ENCODE peak calls at places on chromosomes 2 and 18, in seven cellular contexts. F, K, Z, X, N, R and M are unnamed samples.
A peak's percentile ranks its signal among the peaks of the same experiment; 100 is the strongest.

GRCh38 chr2:84904717-84905174 is 710 bp upstream of the TMSB10 start:
- DNase-seq in R (peak; percentile 53), X (peak; percentile 13), N (no peak), F (no peak), K (no peak), Z (no peak), M (no peak)

GRCh38 chr2:239807568-239807967 is 217.6 kb downstream of the NDUFA10 start:
- DNase-seq in X (no peak), N (no peak), R (no peak), F (peak; percentile 31), Z (no peak), K (no peak), M (no peak)

GRCh38 chr18:13260114-13260926 is 41.8 kb downstream of the LDLRAD4 start:
- DNase-seq in R (no peak), X (no peak), N (no peak), F (no peak), K (no peak), Z (no peak), M (no peak)

GRCh38 chr2:64338910-64339500 is 115.0 kb upstream of the LGALSL start:
- DNase-seq in R (peak; percentile 50), N (no peak), Z (no peak), F (no peak), K (no peak), X (no peak), M (no peak)

GRCh38 chr2:6512584-6512983 is 353.1 kb downstream of the CMPK2 start:
- DNase-seq in N (no peak), F (no peak), K (no peak), Z (no peak), X (no peak), R (no peak), M (no peak)

GRCh38 chr2:239694487-239694886 is 293.7 kb upstream of the HDAC4 start:
- DNase-seq in F (peak; percentile 31), R (no peak), N (no peak), X (no peak), K (no peak), Z (no peak), M (no peak)

GRCh38 chr18:34158881-34159690 is 65.6 kb downstream of the NOL4 start:
- DNase-seq in N (no peak), F (peak; percentile 67), X (peak; percentile 72), K (peak; percentile 72), R (peak; percentile 1), Z (no peak), M (peak; percentile 76)

GRCh38 chr2:227655454-227655853 is 11.2 kb upstream of the SCYGR5 start:
- DNase-seq in R (no peak), F (no peak), K (no peak), X (no peak), Z (peak; percentile 8), N (no peak), M (no peak)

GRCh38 chr2:69054431-69054830 is 41.5 kb downstream of the ANTXR1 start:
- DNase-seq in Z (no peak), R (no peak), N (no peak), F (no peak), X (no peak), K (no peak), M (no peak)

GRCh38 chr2:48377646-48378045 is 152.3 kb upstream of the STON1 start:
- DNase-seq in N (no peak), F (no peak), Z (no peak), X (no peak), R (no peak), K (no peak), M (no peak)

GRCh38 chr2:61645911-61646310 is 107.8 kb upstream of the XPO1 start:
- DNase-seq in F (no peak), R (no peak), X (no peak), N (no peak), K (no peak), Z (peak; percentile 80), M (no peak)

GRCh38 chr2:235098736-235099494 is 147.1 kb downstream of the SH3BP4 start:
- DNase-seq in F (no peak), N (no peak), R (no peak), Z (no peak), X (no peak), K (no peak), M (no peak)

GRCh38 chr2:28352104-28352503 is 40.6 kb upstream of the FOSL2 start:
- DNase-seq in X (no peak), R (no peak), F (no peak), Z (no peak), K (no peak), N (no peak), M (no peak)

GRCh38 chr2:54772110-54772509 is 48.6 kb downstream of the EML6 start:
- DNase-seq in F (no peak), Z (no peak), N (no peak), R (no peak), K (no peak), X (no peak), M (no peak)

GRCh38 chr2:31770718-31771117 is 190.0 kb upstream of the SRD5A2 start:
- DNase-seq in K (no peak), X (no peak), R (no peak), F (no peak), N (no peak), Z (no peak), M (no peak)

GRCh38 chr18:394997-395383 is 105.5 kb downstream of the COLEC12 start:
- DNase-seq in X (no peak), F (no peak), N (no peak), R (no peak), K (no peak), Z (peak; percentile 51), M (no peak)

GRCh38 chr2:38037757-38038615 is 38.0 kb downstream of the CYP1B1 start:
- DNase-seq in R (peak; percentile 23), F (no peak), X (peak; percentile 36), K (no peak), Z (no peak), N (no peak), M (no peak)

GRCh38 chr2:39481611-39482010 is 44.5 kb upstream of the MAP4K3 start:
- DNase-seq in R (no peak), Z (no peak), K (no peak), X (no peak), F (no peak), N (no peak), M (no peak)